ENCODE peak calls at places on chromosomes 5 and 9, in five cellular contexts. One of them, this sample, is unnamed.

GRCh38 chr5:149271195-149271716 is 403 bp upstream of the AFAP1L1 start:
- DNase-seq in fibroblast of mammary gland: no peak
- DNase-seq in GM12865: no peak
- DNase-seq in cardiac fibroblast: no peak
- DNase-seq in kidney: no peak
- DNase-seq in this sample: no peak

GRCh38 chr9:134944351-134944802 is 26.7 kb upstream of the FCN1 start:
- DNase-seq in GM12865: no peak
- DNase-seq in kidney: no peak
- DNase-seq in cardiac fibroblast: no peak
- DNase-seq in fibroblast of mammary gland: peak
- DNase-seq in this sample: peak

GRCh38 chr5:157294692-157295091 is 28.8 kb downstream of the CYFIP2 start:
- DNase-seq in cardiac fibroblast: no peak
- DNase-seq in GM12865: no peak
- DNase-seq in fibroblast of mammary gland: no peak
- DNase-seq in kidney: no peak
- DNase-seq in this sample: no peak

GRCh38 chr9:16154570-16155078 is 601.8 kb downstream of the CCDC171 start:
- DNase-seq in cardiac fibroblast: peak
- DNase-seq in fibroblast of mammary gland: peak
- DNase-seq in kidney: peak
- DNase-seq in GM12865: peak
- DNase-seq in this sample: peak

GRCh38 chr9:21030389-21031035 is 928 bp downstream of the HACD4 start:
- DNase-seq in GM12865: peak
- DNase-seq in cardiac fibroblast: peak
- DNase-seq in fibroblast of mammary gland: peak
- DNase-seq in kidney: no peak
- DNase-seq in this sample: peak

GRCh38 chr9:21993893-21994525 is at the start of gene CDKN2A:
- DNase-seq in fibroblast of mammary gland: no peak
- DNase-seq in GM12865: peak
- DNase-seq in cardiac fibroblast: peak
- DNase-seq in kidney: peak
- DNase-seq in this sample: peak

GRCh38 chr5:175842506-175842905 is 28.9 kb upstream of the CPLX2 start:
- DNase-seq in fibroblast of mammary gland: no peak
- DNase-seq in cardiac fibroblast: no peak
- DNase-seq in kidney: no peak
- DNase-seq in GM12865: no peak
- DNase-seq in this sample: no peak

GRCh38 chr5:72228957-72229356 is 91.1 kb downstream of the MRPS27 start:
- DNase-seq in cardiac fibroblast: no peak
- DNase-seq in GM12865: no peak
- DNase-seq in kidney: no peak
- DNase-seq in fibroblast of mammary gland: no peak
- DNase-seq in this sample: no peak

GRCh38 chr9:88044200-88044599 is 69.9 kb upstream of the CDK20 start:
- DNase-seq in kidney: no peak
- DNase-seq in fibroblast of mammary gland: no peak
- DNase-seq in cardiac fibroblast: no peak
- DNase-seq in GM12865: no peak
- DNase-seq in this sample: no peak

GRCh38 chr9:115204827-115205506 is 87.0 kb upstream of the TNC start:
- DNase-seq in fibroblast of mammary gland: peak
- DNase-seq in GM12865: peak
- DNase-seq in cardiac fibroblast: peak
- DNase-seq in kidney: no peak
- DNase-seq in this sample: peak

GRCh38 chr5:171715551-171715950 is 70.1 kb upstream of the SMIM23 start:
- DNase-seq in GM12865: no peak
- DNase-seq in cardiac fibroblast: no peak
- DNase-seq in kidney: no peak
- DNase-seq in fibroblast of mammary gland: no peak
- DNase-seq in this sample: no peak

GRCh38 chr5:131252824-131253171 is 11.1 kb upstream of the CDC42SE2 start:
- DNase-seq in cardiac fibroblast: no peak
- DNase-seq in fibroblast of mammary gland: no peak
- DNase-seq in GM12865: peak
- DNase-seq in kidney: no peak
- DNase-seq in this sample: no peak

GRCh38 chr9:115016369-115016768 is 86.0 kb upstream of the TNFSF8 start:
- DNase-seq in kidney: no peak
- DNase-seq in GM12865: no peak
- DNase-seq in cardiac fibroblast: no peak
- DNase-seq in fibroblast of mammary gland: no peak
- DNase-seq in this sample: no peak

GRCh38 chr9:130042406-130042930 is 521 bp downstream of the FNBP1 start:
- DNase-seq in kidney: peak
- DNase-seq in fibroblast of mammary gland: no peak
- DNase-seq in cardiac fibroblast: no peak
- DNase-seq in GM12865: peak
- DNase-seq in this sample: no peak

GRCh38 chr9:34560574-34561229 is 28.8 kb downstream of the CNTFR start:
- DNase-seq in cardiac fibroblast: no peak
- DNase-seq in kidney: peak
- DNase-seq in fibroblast of mammary gland: no peak
- DNase-seq in GM12865: no peak
- DNase-seq in this sample: no peak

GRCh38 chr5:135934939-135935338 is 19.8 kb downstream of the LECT2 start:
- DNase-seq in fibroblast of mammary gland: no peak
- DNase-seq in cardiac fibroblast: peak
- DNase-seq in kidney: no peak
- DNase-seq in GM12865: no peak
- DNase-seq in this sample: peak

GRCh38 chr9:91036826-91037510 is 235.3 kb downstream of the SYK start:
- DNase-seq in kidney: peak
- DNase-seq in GM12865: peak
- DNase-seq in cardiac fibroblast: peak
- DNase-seq in fibroblast of mammary gland: peak
- DNase-seq in this sample: peak

GRCh38 chr9:113996531-113997001 is 81.5 kb downstream of the AMBP start:
- DNase-seq in kidney: peak
- DNase-seq in fibroblast of mammary gland: no peak
- DNase-seq in GM12865: no peak
- DNase-seq in cardiac fibroblast: no peak
- DNase-seq in this sample: no peak

GRCh38 chr5:42756630-42757601 is at the start of gene CCDC152:
- DNase-seq in cardiac fibroblast: peak
- DNase-seq in kidney: peak
- DNase-seq in GM12865: peak
- DNase-seq in fibroblast of mammary gland: peak
- DNase-seq in this sample: peak

GRCh38 chr5:13972029-13972428 is 27.5 kb upstream of the DNAH5 start:
- DNase-seq in fibroblast of mammary gland: no peak
- DNase-seq in kidney: no peak
- DNase-seq in cardiac fibroblast: no peak
- DNase-seq in GM12865: no peak
- DNase-seq in this sample: no peak

GRCh38 chr5:54663876-54664275 is 146.3 kb downstream of the SNX18 start:
- DNase-seq in kidney: no peak
- DNase-seq in GM12865: no peak
- DNase-seq in fibroblast of mammary gland: peak
- DNase-seq in cardiac fibroblast: peak
- DNase-seq in this sample: peak

GRCh38 chr5:24621809-24622208 is 23.0 kb downstream of the CDH10 start:
- DNase-seq in kidney: no peak
- DNase-seq in fibroblast of mammary gland: no peak
- DNase-seq in cardiac fibroblast: peak
- DNase-seq in GM12865: no peak
- DNase-seq in this sample: peak

GRCh38 chr5:4142842-4143241 is 547.2 kb downstream of the IRX1 start:
- DNase-seq in GM12865: no peak
- DNase-seq in kidney: no peak
- DNase-seq in fibroblast of mammary gland: no peak
- DNase-seq in cardiac fibroblast: no peak
- DNase-seq in this sample: no peak

DNA sequence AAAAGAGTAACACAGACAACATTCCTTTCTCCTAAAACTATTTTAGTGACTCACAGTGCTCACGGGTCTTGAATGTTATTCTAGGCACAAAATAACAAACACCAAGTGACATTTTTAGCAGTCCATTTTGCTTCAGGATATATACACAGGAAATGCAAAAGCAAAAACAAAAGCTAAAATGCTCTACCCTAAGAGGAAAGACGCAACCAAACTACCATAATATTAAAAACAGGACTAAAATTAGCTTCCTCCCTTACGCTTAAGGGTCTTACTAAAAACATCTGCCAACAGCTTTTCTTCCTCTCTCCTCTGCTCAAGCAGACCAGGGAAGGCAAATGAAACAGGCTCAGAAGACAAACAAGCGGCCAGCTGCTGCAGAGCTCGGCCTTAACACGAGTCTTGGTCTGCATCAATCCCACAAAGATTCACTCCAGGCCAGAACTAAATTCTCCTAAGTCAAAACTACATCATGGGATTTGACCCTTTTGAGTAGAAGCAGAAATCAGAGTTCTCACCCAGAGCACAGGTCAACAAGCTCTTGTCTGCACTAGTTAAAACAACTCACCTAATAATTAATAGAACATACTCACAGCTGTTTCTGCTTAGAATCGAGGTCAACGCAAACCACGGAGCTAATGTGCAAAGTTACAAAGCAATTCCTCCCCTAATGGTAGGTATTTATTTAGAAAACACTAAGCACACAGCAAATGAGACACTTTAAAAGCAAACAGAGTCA is 62.3 kb downstream of the RAPGEF1 start:
- DNase-seq in fibroblast of mammary gland: peak
- DNase-seq in cardiac fibroblast: peak
- DNase-seq in GM12865: peak
- DNase-seq in kidney: no peak
- DNase-seq in this sample: peak
- TF ChIP-seq CTCF in fibroblast of mammary gland: no peak
- TF ChIP-seq CTCF in cardiac fibroblast: no peak
- TF ChIP-seq CTCF in GM12865: no peak
- TF ChIP-seq CTCF in kidney: no peak
- TF ChIP-seq CTCF in this sample: peak

DNA sequence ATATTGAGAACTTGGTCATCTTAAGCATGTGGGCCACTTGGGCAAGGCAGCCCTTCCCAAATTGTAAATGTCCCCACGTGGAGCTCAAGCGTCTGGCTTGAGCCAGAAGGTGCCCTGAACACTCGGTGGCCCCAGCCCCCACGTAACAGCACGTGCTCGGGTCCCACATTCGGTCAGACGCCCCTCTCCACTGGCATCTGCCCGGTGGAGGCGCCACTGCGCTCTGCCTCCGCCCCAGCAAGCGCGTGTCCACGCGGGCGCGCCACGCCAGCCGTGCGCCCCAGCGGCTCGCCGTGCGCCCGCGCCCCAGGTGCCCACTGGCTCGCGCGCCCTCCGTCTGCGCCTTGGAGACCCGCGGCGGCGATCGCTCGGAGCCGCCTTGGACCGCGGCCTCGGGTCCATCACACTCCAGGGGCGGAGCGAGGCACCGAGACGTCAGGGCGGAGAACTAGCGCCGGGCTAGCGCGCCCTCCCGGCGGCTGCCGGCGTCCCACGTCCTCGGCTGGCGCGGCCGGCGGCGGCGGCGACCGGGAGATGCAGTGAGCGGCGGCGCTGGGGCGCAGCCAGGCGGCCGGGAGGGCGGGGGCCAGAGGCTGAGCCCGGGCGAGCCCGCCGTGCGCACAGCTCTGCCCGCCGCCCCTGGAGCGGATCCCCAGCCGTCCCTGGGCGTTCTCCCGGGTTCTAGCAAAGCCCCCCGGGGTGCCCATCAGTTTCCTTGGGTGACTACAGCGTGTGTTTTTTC is at the start of gene PALM2AKAP2:
- DNase-seq in GM12865: peak
- DNase-seq in cardiac fibroblast: peak
- DNase-seq in kidney: peak
- DNase-seq in fibroblast of mammary gland: peak
- DNase-seq in this sample: peak
- H3K4me3 ChIP-seq in GM12865: no peak
- H3K4me3 ChIP-seq in cardiac fibroblast: peak
- H3K4me3 ChIP-seq in kidney: peak
- H3K4me3 ChIP-seq in fibroblast of mammary gland: peak
- H3K4me3 ChIP-seq in this sample: peak

GRCh38 chr5:59683311-59683710 is 210.2 kb downstream of the PDE4D start:
- DNase-seq in kidney: no peak
- DNase-seq in fibroblast of mammary gland: no peak
- DNase-seq in GM12865: no peak
- DNase-seq in cardiac fibroblast: no peak
- DNase-seq in this sample: no peak
- TF ChIP-seq CTCF in kidney: no peak
- TF ChIP-seq CTCF in fibroblast of mammary gland: no peak
- TF ChIP-seq CTCF in GM12865: no peak
- TF ChIP-seq CTCF in cardiac fibroblast: no peak
- TF ChIP-seq CTCF in this sample: no peak

GRCh38 chr5:2174572-2174971 is 291.8 kb upstream of the IRX4 start:
- DNase-seq in fibroblast of mammary gland: no peak
- DNase-seq in kidney: no peak
- DNase-seq in GM12865: no peak
- DNase-seq in cardiac fibroblast: no peak
- DNase-seq in this sample: no peak

GRCh38 chr5:2169862-2170820 is 287.4 kb upstream of the IRX4 start:
- DNase-seq in kidney: no peak
- DNase-seq in GM12865: no peak
- DNase-seq in cardiac fibroblast: no peak
- DNase-seq in fibroblast of mammary gland: no peak
- DNase-seq in this sample: no peak

GRCh38 chr5:2175041-2175440 is 292.3 kb upstream of the IRX4 start:
- DNase-seq in cardiac fibroblast: no peak
- DNase-seq in GM12865: no peak
- DNase-seq in fibroblast of mammary gland: no peak
- DNase-seq in kidney: no peak
- DNase-seq in this sample: no peak

GRCh38 chr5:2173067-2173466 is 290.3 kb upstream of the IRX4 start:
- DNase-seq in cardiac fibroblast: no peak
- DNase-seq in kidney: no peak
- DNase-seq in fibroblast of mammary gland: no peak
- DNase-seq in GM12865: no peak
- DNase-seq in this sample: no peak

DNA sequence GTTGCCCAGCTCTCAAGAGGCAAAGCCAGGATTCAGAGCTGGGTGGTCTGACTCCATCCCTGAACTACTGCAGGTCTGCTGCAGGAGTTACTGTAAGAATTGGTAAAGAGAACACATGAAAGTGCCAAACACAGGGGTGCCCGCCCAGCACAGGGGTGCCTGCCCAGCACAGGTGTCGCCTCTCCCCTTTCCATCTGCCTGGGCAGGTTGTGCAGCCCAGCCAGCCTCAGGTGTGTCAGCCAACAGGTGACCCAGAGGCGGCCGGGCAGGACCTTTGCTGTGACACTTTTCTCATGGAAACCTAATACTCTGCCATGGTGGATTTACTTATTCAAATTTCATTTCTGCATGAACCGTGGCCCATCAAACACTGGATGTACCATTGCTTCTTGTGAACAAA is 289.7 kb upstream of the IRX4 start:
- DNase-seq in GM12865: no peak
- DNase-seq in kidney: no peak
- DNase-seq in fibroblast of mammary gland: no peak
- DNase-seq in cardiac fibroblast: no peak
- DNase-seq in this sample: no peak
- H3K4me3 ChIP-seq in GM12865: no peak
- H3K4me3 ChIP-seq in kidney: no peak
- H3K4me3 ChIP-seq in fibroblast of mammary gland: no peak
- H3K4me3 ChIP-seq in cardiac fibroblast: no peak
- H3K4me3 ChIP-seq in this sample: no peak